ENCODE peak calls at places on chromosome 21, in nine cellular contexts. L is transverse colon, C is GM23338, G is prostate gland, V is spleen, W is breast epithelium, A is stomach, M is HCT116, E is K562. I is an unnamed sample.

GRCh38 chr21:37281579-37281978 is 14.4 kb upstream of the VPS26C start:
- DNase-seq in E (no peak), G (no peak), L (no peak), A (no peak), M (no peak), V (no peak), W (no peak), C (no peak), I (no peak)

GRCh38 chr21:30446969-30447368 is 6.9 kb downstream of the KRTAP15-1 start:
- DNase-seq in A (no peak), V (no peak), G (no peak), L (no peak), E (no peak), M (no peak), W (no peak), C (no peak), I (no peak)

GRCh38 chr21:41943468-41944250 is 10.2 kb downstream of the C2CD2 start:
- DNase-seq in M (no peak), A (no peak), V (peak; percentile 52), W (no peak), G (no peak), E (no peak), L (no peak), C (no peak), I (no peak)

GRCh38 chr21:36860736-36861594 is 105.5 kb downstream of the HLCS start:
- DNase-seq in M (no peak), C (no peak), V (no peak), W (no peak), E (peak; percentile 27), L (no peak), G (no peak), A (no peak), I (no peak)

GRCh38 chr21:41651396-41651795 is 115.5 kb downstream of the RIPK4 start:
- DNase-seq in V (peak; percentile 27), L (no peak), E (no peak), A (no peak), M (no peak), G (no peak), C (no peak), W (no peak), I (no peak)

GRCh38 chr21:20313013-20313412 is 685.2 kb upstream of the NCAM2 start:
- DNase-seq in L (no peak), E (no peak), V (no peak), M (no peak), A (no peak), C (no peak), W (no peak), G (no peak), I (no peak)

GRCh38 chr21:42193131-42193671 is 25.7 kb upstream of the ABCG1 start:
- DNase-seq in V (no peak), W (no peak), G (no peak), L (no peak), M (no peak), E (no peak), A (no peak), C (no peak), I (no peak)

GRCh38 chr21:28750565-28750964 is 242.1 kb downstream of the LTN1 start:
- DNase-seq in C (no peak), V (no peak), A (no peak), G (no peak), M (no peak), E (no peak), W (no peak), L (no peak), I (no peak)

GRCh38 chr21:32131960-32132359 is 146.9 kb downstream of the MIS18A start:
- DNase-seq in W (no peak), G (no peak), C (no peak), E (peak; percentile 46), V (no peak), L (no peak), M (no peak), A (no peak), I (no peak)

GRCh38 chr21:42097274-42097673 is 26.2 kb downstream of the UMODL1 start:
- DNase-seq in A (no peak), G (no peak), V (no peak), M (no peak), E (no peak), L (no peak), C (no peak), W (no peak), I (no peak)

GRCh38 chr21:36330904-36331303 is 10.9 kb downstream of the MORC3 start:
- DNase-seq in M (peak; percentile 27), W (no peak), V (no peak), L (peak; percentile 63), C (peak; percentile 62), G (peak; percentile 39), A (peak; percentile 57), E (peak; percentile 50), I (no peak)

GRCh38 chr21:27480841-27481261 is 514.0 kb upstream of the ADAMTS5 start:
- DNase-seq in V (no peak), A (no peak), W (no peak), E (no peak), M (no peak), L (no peak), G (no peak), C (no peak), I (no peak)

GRCh38 chr21:37455504-37455911 is 88.9 kb downstream of the DYRK1A start:
- DNase-seq in V (no peak), G (no peak), M (no peak), L (no peak), W (no peak), E (peak; percentile 76), C (no peak), A (no peak), I (no peak)

GRCh38 chr21:14080040-14080763 is 130.6 kb downstream of the LIPI start:
- DNase-seq in V (no peak), A (no peak), L (no peak), C (peak; percentile 38), M (no peak), W (no peak), E (no peak), G (no peak), I (peak; percentile 53)

GRCh38 chr21:40706806-40707205 is 140.2 kb downstream of the DSCAM start:
- DNase-seq in M (no peak), G (no peak), A (no peak), C (no peak), L (no peak), E (no peak), W (no peak), V (no peak), I (no peak)

GRCh38 chr21:31634993-31635392 is 24.5 kb upstream of the SOD1 start:
- DNase-seq in M (no peak), C (no peak), G (no peak), L (no peak), A (no peak), E (no peak), W (no peak), V (no peak), I (no peak)

GRCh38 chr21:44013380-44014088 is 1.4 kb downstream of the TRAPPC10 start:
- DNase-seq in C (peak; percentile 34), E (no peak), A (no peak), M (no peak), W (no peak), L (peak; percentile 23), G (no peak), V (no peak), I (no peak)
- TF ChIP-seq POLR2AphosphoS5 in C (no peak), E (no peak), A (no peak), M (no peak), W (no peak), L (no peak), G (no peak), V (no peak), I (no peak)

DNA sequence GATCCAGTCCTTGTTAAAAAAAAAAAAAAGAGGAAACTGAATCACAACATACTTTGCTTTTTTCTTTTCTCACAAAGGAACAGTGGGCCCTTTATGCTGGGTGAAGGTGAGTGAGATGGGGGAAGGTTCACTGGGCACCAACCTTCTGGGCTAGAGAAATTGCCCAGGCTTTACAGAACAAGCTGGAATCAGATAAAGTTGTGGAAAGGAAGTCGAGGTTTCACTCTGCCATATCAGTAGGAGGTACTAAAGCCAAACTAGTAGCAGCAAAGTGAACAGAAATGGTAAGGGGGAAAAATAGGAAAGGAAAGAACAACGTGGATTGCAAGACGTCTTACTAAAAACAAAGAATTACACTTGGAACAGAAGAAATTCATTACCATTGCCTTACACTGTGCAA is 2.9 kb downstream of the IFNAR2 start:
- DNase-seq in A (no peak), E (no peak), M (no peak), W (no peak), V (no peak), C (no peak), G (no peak), L (no peak), I (no peak)
- H3K4me3 ChIP-seq in A (no peak overlapping the region), E (no peak overlapping the region), M (no peak overlapping the region), W (no peak overlapping the region), V (peak overlapping the region; percentile 93), C (no peak overlapping the region), G (no peak overlapping the region), L (no peak overlapping the region), I (no peak overlapping the region)

GRCh38 chr21:25569084-25569483 is 38.2 kb downstream of the MRPL39 start:
- DNase-seq in L (no peak), A (no peak), M (no peak), C (no peak), V (no peak), W (no peak), G (no peak), E (no peak), I (no peak)

GRCh38 chr21:25571726-25572121 is 35.6 kb downstream of the MRPL39 start:
- DNase-seq in G (no peak), E (no peak), V (no peak), M (no peak), L (no peak), W (no peak), A (no peak), C (no peak), I (no peak)

GRCh38 chr21:25573409-25574206 is 33.7 kb downstream of the MRPL39 start:
- DNase-seq in L (no peak), A (no peak), E (peak; percentile 23), W (no peak), C (no peak), V (no peak), G (no peak), M (peak; percentile 24), I (no peak)

GRCh38 chr21:25569711-25570110 is 37.6 kb downstream of the MRPL39 start:
- DNase-seq in E (no peak), C (no peak), G (no peak), V (no peak), M (no peak), W (no peak), A (no peak), L (no peak), I (no peak)

GRCh38 chr21:25572895-25573310 is 34.4 kb downstream of the MRPL39 start:
- DNase-seq in V (no peak), C (no peak), G (no peak), E (no peak), M (no peak), L (no peak), A (no peak), W (no peak), I (no peak)
- TF ChIP-seq POLR2AphosphoS5 in V (no peak), C (no peak), G (no peak), E (no peak), M (no peak), L (no peak), A (no peak), W (no peak), I (no peak)

DNA sequence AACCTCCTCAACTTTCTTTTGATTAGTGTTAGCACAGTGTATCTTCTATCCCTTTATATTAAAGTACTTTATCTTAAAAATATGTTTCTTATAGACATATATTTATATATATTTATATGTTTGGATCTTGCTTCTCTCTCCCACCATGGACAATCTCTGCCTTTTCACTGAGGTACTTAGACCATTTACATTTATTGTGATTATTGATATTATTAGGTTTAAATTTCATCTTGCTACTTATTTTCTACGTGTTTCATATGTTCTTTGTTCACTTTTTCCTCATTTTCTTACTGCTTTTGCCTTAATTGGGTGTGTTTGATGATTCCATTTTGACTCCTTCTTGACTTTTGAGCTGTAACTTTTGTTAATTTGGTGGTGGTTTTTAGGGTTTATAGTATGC is 70.7 kb downstream of the POFUT2 start:
- DNase-seq in M (no peak), L (no peak), G (no peak), W (no peak), E (no peak), V (no peak), C (no peak), A (no peak), I (no peak)
- H3K4me3 ChIP-seq in M (no peak overlapping the region), L (no peak overlapping the region), G (no peak overlapping the region), W (no peak overlapping the region), E (no peak overlapping the region), V (no peak overlapping the region), C (no peak overlapping the region), A (no peak overlapping the region), I (no peak overlapping the region)

I was measured in sigmoid colon.